ENCODE peak calls at places on chromosomes 5 and 9, in six cellular contexts. One of them, this sample, is unnamed. For H3K9me2, the result is how much of the 10 kb centered on the place peaks cover.

GRCh38 chr9:125494555-125494920 is 212.5 kb downstream of the MAPKAP1 start:
- DNase-seq in MM.1S: no peak
- DNase-seq in GM23248: peak
- DNase-seq in SK-N-SH: no peak
- DNase-seq in HCT116: no peak
- DNase-seq in PC-3: peak
- DNase-seq in this sample: no peak

GRCh38 chr5:9782806-9783560 is 152.8 kb upstream of the TAS2R1 start:
- DNase-seq in MM.1S: no peak
- DNase-seq in GM23248: peak
- DNase-seq in SK-N-SH: no peak
- DNase-seq in HCT116: no peak
- DNase-seq in PC-3: peak
- DNase-seq in this sample: no peak

GRCh38 chr5:1545798-1546355 is 22.1 kb upstream of the LPCAT1 start:
- DNase-seq in MM.1S: no peak
- DNase-seq in GM23248: peak
- DNase-seq in SK-N-SH: no peak
- DNase-seq in HCT116: no peak
- DNase-seq in PC-3: peak
- DNase-seq in this sample: no peak

GRCh38 chr5:72542695-72543094 is 35.5 kb upstream of the ZNF366 start:
- DNase-seq in MM.1S: no peak
- DNase-seq in GM23248: no peak
- DNase-seq in SK-N-SH: no peak
- DNase-seq in HCT116: no peak
- DNase-seq in PC-3: no peak
- DNase-seq in this sample: no peak

GRCh38 chr9:77707696-77708095 is 59.6 kb upstream of the GNA14 start:
- DNase-seq in MM.1S: no peak
- DNase-seq in GM23248: peak
- DNase-seq in SK-N-SH: no peak
- DNase-seq in HCT116: peak
- DNase-seq in PC-3: peak
- DNase-seq in this sample: no peak

GRCh38 chr5:151585970-151586369 is 5.2 kb downstream of the FAT2 start:
- DNase-seq in MM.1S: no peak
- DNase-seq in GM23248: peak
- DNase-seq in SK-N-SH: peak
- DNase-seq in HCT116: no peak
- DNase-seq in PC-3: no peak
- DNase-seq in this sample: no peak

GRCh38 chr5:20524956-20525529 is 537.0 kb upstream of the CDH18 start:
- DNase-seq in MM.1S: no peak
- DNase-seq in GM23248: no peak
- DNase-seq in SK-N-SH: no peak
- DNase-seq in HCT116: no peak
- DNase-seq in PC-3: no peak
- DNase-seq in this sample: no peak

GRCh38 chr9:71911908-71912325 is 478 bp downstream of the C9orf85 start:
- DNase-seq in MM.1S: no peak
- DNase-seq in GM23248: peak
- DNase-seq in SK-N-SH: peak
- DNase-seq in HCT116: no peak
- DNase-seq in PC-3: no peak
- DNase-seq in this sample: no peak

GRCh38 chr9:121288874-121289553 is 21.1 kb downstream of the GSN start:
- DNase-seq in MM.1S: no peak
- DNase-seq in GM23248: peak
- DNase-seq in SK-N-SH: no peak
- DNase-seq in HCT116: no peak
- DNase-seq in PC-3: no peak
- DNase-seq in this sample: no peak

GRCh38 chr5:59673438-59674058 is 220.0 kb downstream of the PDE4D start:
- DNase-seq in MM.1S: peak
- DNase-seq in GM23248: peak
- DNase-seq in SK-N-SH: peak
- DNase-seq in HCT116: peak
- DNase-seq in PC-3: peak
- DNase-seq in this sample: peak

GRCh38 chr9:22141906-22142305 is 132.8 kb upstream of the CDKN2B start:
- DNase-seq in MM.1S: no peak
- DNase-seq in GM23248: peak
- DNase-seq in SK-N-SH: no peak
- DNase-seq in HCT116: no peak
- DNase-seq in PC-3: peak
- DNase-seq in this sample: no peak

GRCh38 chr9:90014421-90014820 is 409.6 kb downstream of the GADD45G start:
- DNase-seq in MM.1S: no peak
- DNase-seq in GM23248: no peak
- DNase-seq in SK-N-SH: no peak
- DNase-seq in HCT116: no peak
- DNase-seq in PC-3: no peak
- DNase-seq in this sample: no peak

GRCh38 chr5:173757817-173758216 is 130.3 kb upstream of the CPEB4 start:
- DNase-seq in MM.1S: no peak
- DNase-seq in GM23248: no peak
- DNase-seq in SK-N-SH: peak
- DNase-seq in HCT116: no peak
- DNase-seq in PC-3: no peak
- DNase-seq in this sample: no peak

GRCh38 chr5:63228154-63228553 is 649.5 kb downstream of the LRRC70 start:
- DNase-seq in MM.1S: no peak
- DNase-seq in GM23248: no peak
- DNase-seq in SK-N-SH: no peak
- DNase-seq in HCT116: no peak
- DNase-seq in PC-3: peak
- DNase-seq in this sample: no peak

GRCh38 chr5:63233906-63234305 is 655.3 kb downstream of the LRRC70 start:
- DNase-seq in MM.1S: no peak
- DNase-seq in GM23248: peak
- DNase-seq in SK-N-SH: no peak
- DNase-seq in HCT116: no peak
- DNase-seq in PC-3: no peak
- DNase-seq in this sample: no peak

GRCh38 chr5:63230754-63231153 is 652.1 kb downstream of the LRRC70 start:
- DNase-seq in MM.1S: no peak
- DNase-seq in GM23248: no peak
- DNase-seq in SK-N-SH: no peak
- DNase-seq in HCT116: no peak
- DNase-seq in PC-3: no peak
- DNase-seq in this sample: no peak
- H3K9me2 ChIP-seq in MM.1S: under half
- H3K9me2 ChIP-seq in GM23248: under half
- H3K9me2 ChIP-seq in SK-N-SH: under half
- H3K9me2 ChIP-seq in HCT116: under half
- H3K9me2 ChIP-seq in PC-3: under half
- H3K9me2 ChIP-seq in this sample: under half

GRCh38 chr9:130172858-130173461 is 756 bp downstream of the NCS1 start:
- DNase-seq in MM.1S: no peak
- DNase-seq in GM23248: peak
- DNase-seq in SK-N-SH: peak
- DNase-seq in HCT116: no peak
- DNase-seq in PC-3: no peak
- DNase-seq in this sample: no peak
- H3K9ac ChIP-seq in MM.1S: no peak
- H3K9ac ChIP-seq in GM23248: peak
- H3K9ac ChIP-seq in SK-N-SH: peak
- H3K9ac ChIP-seq in HCT116: peak
- H3K9ac ChIP-seq in PC-3: peak
- H3K9ac ChIP-seq in this sample: no peak

GRCh38 chr5:116914869-116915504 is 340.4 kb upstream of the SEMA6A start:
- DNase-seq in MM.1S: no peak
- DNase-seq in GM23248: no peak
- DNase-seq in SK-N-SH: no peak
- DNase-seq in HCT116: no peak
- DNase-seq in PC-3: no peak
- DNase-seq in this sample: no peak
- H3K9me2 ChIP-seq in MM.1S: under half
- H3K9me2 ChIP-seq in GM23248: under half
- H3K9me2 ChIP-seq in SK-N-SH: under half
- H3K9me2 ChIP-seq in HCT116: under half
- H3K9me2 ChIP-seq in PC-3: under half
- H3K9me2 ChIP-seq in this sample: under half

GRCh38 chr5:36374275-36374862 is 72.7 kb upstream of the RANBP3L start:
- DNase-seq in MM.1S: no peak
- DNase-seq in GM23248: peak
- DNase-seq in SK-N-SH: no peak
- DNase-seq in HCT116: no peak
- DNase-seq in PC-3: peak
- DNase-seq in this sample: no peak
- H3K9ac ChIP-seq in MM.1S: no peak
- H3K9ac ChIP-seq in GM23248: peak
- H3K9ac ChIP-seq in SK-N-SH: no peak
- H3K9ac ChIP-seq in HCT116: no peak
- H3K9ac ChIP-seq in PC-3: no peak
- H3K9ac ChIP-seq in this sample: no peak

DNA sequence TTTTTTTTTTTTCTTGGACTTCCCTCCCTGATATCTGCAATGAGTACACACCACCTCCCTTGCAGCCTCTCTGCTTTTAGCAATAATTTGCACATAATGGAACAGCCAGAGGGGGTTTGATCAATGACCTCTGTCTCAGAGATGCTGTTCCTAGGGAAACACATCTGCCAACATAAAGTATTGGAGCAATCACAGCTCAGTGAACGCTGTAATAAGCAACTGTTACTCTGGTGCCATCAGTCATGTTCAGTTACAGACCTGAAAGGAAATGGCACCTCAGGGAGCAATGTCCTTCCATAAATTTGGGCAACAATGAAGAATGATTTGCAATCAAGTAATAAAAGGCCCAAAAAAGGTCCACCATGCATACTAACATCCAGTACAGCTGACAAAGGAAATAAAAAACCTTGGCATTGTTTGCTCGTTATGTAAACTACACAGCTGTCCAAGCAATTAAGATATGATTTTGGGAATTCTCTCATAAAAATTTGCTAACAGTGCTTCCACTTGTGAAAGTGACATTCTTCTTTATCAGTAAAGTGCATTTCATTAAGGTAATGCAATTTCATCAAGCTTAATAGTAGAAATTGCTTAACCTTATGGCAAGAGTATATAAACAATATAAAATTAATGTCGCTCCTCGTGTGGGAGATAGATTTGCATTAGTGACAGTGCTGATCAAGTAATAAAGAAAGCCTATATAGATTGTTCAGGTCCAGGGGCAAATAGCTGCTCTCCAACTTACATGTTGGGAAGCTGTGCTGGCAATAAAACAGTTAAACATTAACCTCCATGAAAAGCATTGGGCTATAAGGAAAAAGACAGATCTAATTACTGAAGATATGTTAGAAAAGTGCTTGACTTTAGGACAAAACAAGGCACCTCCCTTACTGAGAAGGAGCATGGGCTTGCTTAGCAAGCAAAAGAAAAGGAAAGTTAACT is 167.7 kb downstream of the RASEF start:
- DNase-seq in MM.1S: no peak
- DNase-seq in GM23248: no peak
- DNase-seq in SK-N-SH: peak
- DNase-seq in HCT116: no peak
- DNase-seq in PC-3: no peak
- DNase-seq in this sample: no peak
- H3K9me2 ChIP-seq in MM.1S: under half
- H3K9me2 ChIP-seq in GM23248: under half
- H3K9me2 ChIP-seq in SK-N-SH: under half
- H3K9me2 ChIP-seq in HCT116: under half
- H3K9me2 ChIP-seq in PC-3: under half
- H3K9me2 ChIP-seq in this sample: under half

GRCh38 chr9:131649646-131650045 is 90.2 kb downstream of the RAPGEF1 start:
- DNase-seq in MM.1S: no peak
- DNase-seq in GM23248: no peak
- DNase-seq in SK-N-SH: no peak
- DNase-seq in HCT116: no peak
- DNase-seq in PC-3: no peak
- DNase-seq in this sample: no peak

GRCh38 chr9:131654857-131655577 is 84.9 kb downstream of the RAPGEF1 start:
- DNase-seq in MM.1S: peak
- DNase-seq in GM23248: no peak
- DNase-seq in SK-N-SH: no peak
- DNase-seq in HCT116: no peak
- DNase-seq in PC-3: no peak
- DNase-seq in this sample: no peak

GRCh38 chr9:131651160-131651559 is 88.7 kb downstream of the RAPGEF1 start:
- DNase-seq in MM.1S: no peak
- DNase-seq in GM23248: no peak
- DNase-seq in SK-N-SH: no peak
- DNase-seq in HCT116: no peak
- DNase-seq in PC-3: no peak
- DNase-seq in this sample: no peak

GRCh38 chr9:131650254-131650653 is 89.6 kb downstream of the RAPGEF1 start:
- DNase-seq in MM.1S: no peak
- DNase-seq in GM23248: peak
- DNase-seq in SK-N-SH: no peak
- DNase-seq in HCT116: no peak
- DNase-seq in PC-3: no peak
- DNase-seq in this sample: no peak

DNA sequence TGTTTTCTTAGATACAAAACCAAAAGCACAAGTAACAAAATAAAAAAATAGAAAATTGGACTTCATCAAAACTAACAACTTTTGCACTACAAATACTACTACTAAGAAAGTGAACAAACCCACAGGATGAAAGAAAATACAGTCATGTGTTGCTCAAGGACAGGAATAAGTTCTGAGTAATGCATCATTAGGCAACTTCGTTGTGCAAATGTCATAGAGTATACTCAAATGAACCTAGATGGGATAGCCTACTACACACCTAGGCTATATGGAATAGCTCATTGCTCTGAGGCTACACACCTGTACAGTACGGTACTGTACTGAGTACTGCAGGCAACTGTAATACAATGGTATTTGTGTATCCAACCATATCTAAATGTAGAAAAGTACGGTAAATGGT is 88.3 kb downstream of the RAPGEF1 start:
- DNase-seq in MM.1S: no peak
- DNase-seq in GM23248: peak
- DNase-seq in SK-N-SH: no peak
- DNase-seq in HCT116: no peak
- DNase-seq in PC-3: peak
- DNase-seq in this sample: no peak
- H3K9ac ChIP-seq in MM.1S: no peak
- H3K9ac ChIP-seq in GM23248: peak
- H3K9ac ChIP-seq in SK-N-SH: no peak
- H3K9ac ChIP-seq in HCT116: no peak
- H3K9ac ChIP-seq in PC-3: no peak
- H3K9ac ChIP-seq in this sample: no peak

GRCh38 chr9:81473206-81473605 is 216.1 kb downstream of the TLE1 start:
- DNase-seq in MM.1S: no peak
- DNase-seq in GM23248: no peak
- DNase-seq in SK-N-SH: no peak
- DNase-seq in HCT116: no peak
- DNase-seq in PC-3: no peak
- DNase-seq in this sample: no peak

GRCh38 chr9:81465468-81466002 is 223.8 kb downstream of the TLE1 start:
- DNase-seq in MM.1S: no peak
- DNase-seq in GM23248: no peak
- DNase-seq in SK-N-SH: no peak
- DNase-seq in HCT116: no peak
- DNase-seq in PC-3: no peak
- DNase-seq in this sample: no peak

GRCh38 chr9:81472701-81473100 is 216.6 kb downstream of the TLE1 start:
- DNase-seq in MM.1S: no peak
- DNase-seq in GM23248: peak
- DNase-seq in SK-N-SH: no peak
- DNase-seq in HCT116: no peak
- DNase-seq in PC-3: no peak
- DNase-seq in this sample: no peak

GRCh38 chr9:81470864-81471263 is 218.5 kb downstream of the TLE1 start:
- DNase-seq in MM.1S: no peak
- DNase-seq in GM23248: no peak
- DNase-seq in SK-N-SH: peak
- DNase-seq in HCT116: no peak
- DNase-seq in PC-3: no peak
- DNase-seq in this sample: no peak

GRCh38 chr9:81468084-81468595 is 221.2 kb downstream of the TLE1 start:
- DNase-seq in MM.1S: no peak
- DNase-seq in GM23248: no peak
- DNase-seq in SK-N-SH: no peak
- DNase-seq in HCT116: no peak
- DNase-seq in PC-3: no peak
- DNase-seq in this sample: no peak
- H3K9me2 ChIP-seq in MM.1S: under half
- H3K9me2 ChIP-seq in GM23248: under half
- H3K9me2 ChIP-seq in SK-N-SH: under half
- H3K9me2 ChIP-seq in HCT116: under half
- H3K9me2 ChIP-seq in PC-3: under half
- H3K9me2 ChIP-seq in this sample: under half